ENCODE peak calls at places on chromosome 6, in six cellular contexts. J, V, U, H, Z and C are unnamed samples.

GRCh38 chr6:110173506-110174132 is 5.9 kb downstream of the WASF1 start:
- DNase-seq in J (no peak), V (no peak), U (no peak), H (no peak), Z (no peak), C (no peak)

GRCh38 chr6:161327360-161327953 is 53.6 kb upstream of the AGPAT4 start:
- DNase-seq in J (no peak), V (no peak), U (peak; percentile 11), H (no peak), Z (no peak), C (no peak)

GRCh38 chr6:139577991-139578604 is 203.7 kb upstream of the CITED2 start:
- DNase-seq in J (no peak), V (no peak), U (peak; percentile 96), H (no peak), Z (no peak), C (no peak)

GRCh38 chr6:146870765-146871164 is 272.0 kb downstream of the ADGB start:
- DNase-seq in J (no peak), V (no peak), U (no peak), H (no peak), Z (no peak), C (no peak)

GRCh38 chr6:29943053-29943966 is 978 bp downstream of the HLA-A start:
- DNase-seq in J (no peak), V (peak; percentile 50), U (no peak), H (no peak), Z (no peak), C (no peak)

GRCh38 chr6:18477301-18477941 is 90.3 kb downstream of the RNF144B start:
- DNase-seq in J (no peak), V (no peak), U (no peak), H (no peak), Z (no peak), C (no peak)

GRCh38 chr6:157264701-157265100 is 58.6 kb downstream of the TMEM242 start:
- DNase-seq in J (no peak), V (no peak), U (no peak), H (no peak), Z (no peak), C (no peak)

GRCh38 chr6:142416179-142416578 is 114.4 kb downstream of the ADGRG6 start:
- DNase-seq in J (no peak), V (no peak), U (peak; percentile 88), H (no peak), Z (no peak), C (no peak)

GRCh38 chr6:169263836-169264608 is 10.4 kb upstream of the THBS2 start:
- DNase-seq in J (no peak), V (no peak), U (peak; percentile 24), H (no peak), Z (no peak), C (no peak)

GRCh38 chr6:128238248-128238647 is 282.2 kb downstream of the PTPRK start:
- DNase-seq in J (no peak), V (no peak), U (no peak), H (no peak), Z (no peak), C (no peak)

GRCh38 chr6:90406142-90406794 is 109.6 kb upstream of the BACH2 start:
- DNase-seq in J (no peak), V (peak; percentile 47), U (peak; percentile 81), H (no peak), Z (no peak), C (no peak)

GRCh38 chr6:134551245-134551960 is 233.5 kb upstream of the SGK1 start:
- DNase-seq in J (no peak), V (no peak), U (peak; percentile 69), H (no peak), Z (no peak), C (no peak)

GRCh38 chr6:116840091-116840490 is 11.2 kb upstream of the GPRC6A start:
- DNase-seq in J (no peak), V (no peak), U (peak; percentile 67), H (no peak), Z (no peak), C (no peak)

GRCh38 chr6:13299403-13299821 is 28.9 kb downstream of the TBC1D7 start:
- DNase-seq in J (no peak), V (no peak), U (no peak), H (no peak), Z (no peak), C (no peak)

GRCh38 chr6:100599088-100599770 is 134.5 kb upstream of the SIM1 start:
- DNase-seq in J (no peak), V (no peak), U (no peak), H (no peak), Z (no peak), C (no peak)

GRCh38 chr6:13985663-13986325 is 61.0 kb downstream of the RNF182 start:
- DNase-seq in J (no peak), V (no peak), U (no peak), H (no peak), Z (no peak), C (no peak)

GRCh38 chr6:13355043-13355945 is 27.0 kb upstream of the TBC1D7 start:
- DNase-seq in J (no peak), V (peak; percentile 37), U (peak; percentile 90), H (no peak), Z (no peak), C (no peak)

GRCh38 chr6:22570185-22570551 is 802 bp downstream of the HDGFL1 start:
- DNase-seq in J (no peak), V (no peak), U (no peak), H (no peak), Z (no peak), C (no peak)

GRCh38 chr6:113719545-113719944 is 137.6 kb upstream of the MARCKS start:
- DNase-seq in J (no peak), V (no peak), U (no peak), H (no peak), Z (no peak), C (no peak)

GRCh38 chr6:110066091-110066490 is 88.0 kb downstream of the GPR6 start:
- DNase-seq in J (no peak), V (no peak), U (no peak), H (no peak), Z (no peak), C (no peak)

GRCh38 chr6:130435181-130435580 is 69.4 kb downstream of the TMEM200A start:
- DNase-seq in J (no peak), V (no peak), U (no peak), H (no peak), Z (no peak), C (no peak)

GRCh38 chr6:136751478-136751956 is 40.8 kb downstream of the MAP3K5 start:
- DNase-seq in J (no peak), V (peak; percentile 44), U (no peak), H (no peak), Z (no peak), C (no peak)

GRCh38 chr6:148925701-148926100 is 178.9 kb downstream of the UST start:
- DNase-seq in J (no peak), V (no peak), U (no peak), H (no peak), Z (no peak), C (no peak)

GRCh38 chr6:25332671-25333071 is 53.5 kb downstream of the CARMIL1 start:
- DNase-seq in J (no peak), V (no peak), U (no peak), H (no peak), Z (no peak), C (no peak)

GRCh38 chr6:33989016-33989854 is 156.7 kb downstream of the GRM4 start:
- DNase-seq in J (no peak), V (no peak), U (no peak), H (no peak), Z (no peak), C (no peak)

GRCh38 chr6:170372380-170373325 is 66.1 kb downstream of the FAM120B start:
- DNase-seq in J (no peak), V (no peak), U (no peak), H (no peak), Z (no peak), C (no peak)

GRCh38 chr6:130574146-130574545 is 208.3 kb downstream of the TMEM200A start:
- DNase-seq in J (no peak), V (no peak), U (no peak), H (no peak), Z (no peak), C (no peak)

GRCh38 chr6:85675030-85675819 is 32.5 kb upstream of the SYNCRIP start:
- DNase-seq in J (no peak), V (no peak), U (peak; percentile 63), H (no peak), Z (no peak), C (no peak)

GRCh38 chr6:107116328-107116892 is 1.1 kb upstream of the BEND3 start:
- DNase-seq in J (no peak), V (peak; percentile 26), U (no peak), H (no peak), Z (no peak), C (peak; percentile 58)

GRCh38 chr6:144497650-144498049 is 212.5 kb downstream of the UTRN start:
- DNase-seq in J (no peak), V (no peak), U (no peak), H (no peak), Z (no peak), C (no peak)

GRCh38 chr6:149777624-149778023 is 28.1 kb downstream of the PCMT1 start:
- DNase-seq in J (no peak), V (no peak), U (no peak), H (no peak), Z (no peak), C (no peak)

GRCh38 chr6:25882066-25882496 is 8.0 kb upstream of the SLC17A3 start:
- DNase-seq in J (peak; percentile 42), V (peak; percentile 52), U (no peak), H (no peak), Z (no peak), C (no peak)

GRCh38 chr6:32079566-32080290 is 29.4 kb downstream of the TNXB start:
- DNase-seq in J (no peak), V (no peak), U (no peak), H (no peak), Z (no peak), C (no peak)

GRCh38 chr6:147507162-147508072 is 1.1 kb upstream of the SAMD5 start:
- DNase-seq in J (no peak), V (no peak), U (no peak), H (no peak), Z (peak; percentile 48), C (peak; percentile 35)

GRCh38 chr6:33577718-33578117 is 2.4 kb downstream of the BAK1 start:
- DNase-seq in J (no peak), V (no peak), U (no peak), H (no peak), Z (no peak), C (no peak)

GRCh38 chr6:37569999-37570776 is 70.5 kb upstream of the CCDC167 start:
- DNase-seq in J (no peak), V (no peak), U (no peak), H (no peak), Z (no peak), C (no peak)

GRCh38 chr6:111615916-111616612 is 10.4 kb upstream of the TRAF3IP2 start:
- DNase-seq in J (no peak), V (no peak), U (no peak), H (no peak), Z (no peak), C (no peak)

GRCh38 chr6:155936551-155936950 is 480.9 kb upstream of the NOX3 start:
- DNase-seq in J (no peak), V (no peak), U (no peak), H (no peak), Z (no peak), C (no peak)